ENCODE peak calls at places on chromosomes 2 and 18, in five cellular contexts. N, I, U, Y and H are unnamed samples.

GRCh38 chr2:113890253-113891235 is 655 bp downstream of the ACTR3 start:
- DNase-seq in N (peak), U (peak), I (peak), Y (peak), H (peak)

GRCh38 chr2:239611222-239611795 is 210.5 kb upstream of the HDAC4 start:
- DNase-seq in I (no peak), N (no peak), Y (no peak), U (no peak), H (no peak)

GRCh38 chr2:104902317-104902716 is 48.4 kb downstream of the POU3F3 start:
- DNase-seq in I (no peak), U (no peak), N (no peak), Y (no peak), H (no peak)

GRCh38 chr2:239137165-239137889 is 263.5 kb downstream of the HDAC4 start:
- DNase-seq in N (no peak), Y (no peak), U (no peak), I (no peak), H (no peak)

GRCh38 chr2:30981101-30981500 is 157.1 kb downstream of the GALNT14 start:
- DNase-seq in Y (no peak), I (no peak), N (no peak), U (no peak), H (no peak)

GRCh38 chr2:76599732-76600368 is 889.1 kb upstream of the GCFC2 start:
- DNase-seq in N (peak), I (peak), U (peak), Y (peak), H (peak)

GRCh38 chr18:50268022-50268747 is 1.9 kb upstream of the CFAP53 start:
- DNase-seq in N (peak), U (peak), I (peak), Y (peak), H (peak)

GRCh38 chr18:75467396-75467795 is 39.9 kb upstream of the SMIM21 start:
- DNase-seq in U (no peak), I (no peak), Y (no peak), N (peak), H (no peak)

GRCh38 chr18:78984941-78985784 is 5.5 kb downstream of the SALL3 start:
- DNase-seq in I (peak), N (no peak), Y (no peak), U (no peak), H (no peak)

GRCh38 chr2:31996571-31997150 is 14.1 kb downstream of the MEMO1 start:
- DNase-seq in U (no peak), N (no peak), I (no peak), Y (no peak), H (no peak)
- H3K14ac ChIP-seq in U (no peak), N (no peak), I (no peak), Y (no peak), H (no peak)

GRCh38 chr2:213151437-213152064 is at the start of gene IKZF2:
- DNase-seq in U (peak), N (peak), Y (peak), I (peak), H (peak)
- H3K14ac ChIP-seq in U (no peak), N (peak), Y (peak), I (no peak), H (no peak)

DNA sequence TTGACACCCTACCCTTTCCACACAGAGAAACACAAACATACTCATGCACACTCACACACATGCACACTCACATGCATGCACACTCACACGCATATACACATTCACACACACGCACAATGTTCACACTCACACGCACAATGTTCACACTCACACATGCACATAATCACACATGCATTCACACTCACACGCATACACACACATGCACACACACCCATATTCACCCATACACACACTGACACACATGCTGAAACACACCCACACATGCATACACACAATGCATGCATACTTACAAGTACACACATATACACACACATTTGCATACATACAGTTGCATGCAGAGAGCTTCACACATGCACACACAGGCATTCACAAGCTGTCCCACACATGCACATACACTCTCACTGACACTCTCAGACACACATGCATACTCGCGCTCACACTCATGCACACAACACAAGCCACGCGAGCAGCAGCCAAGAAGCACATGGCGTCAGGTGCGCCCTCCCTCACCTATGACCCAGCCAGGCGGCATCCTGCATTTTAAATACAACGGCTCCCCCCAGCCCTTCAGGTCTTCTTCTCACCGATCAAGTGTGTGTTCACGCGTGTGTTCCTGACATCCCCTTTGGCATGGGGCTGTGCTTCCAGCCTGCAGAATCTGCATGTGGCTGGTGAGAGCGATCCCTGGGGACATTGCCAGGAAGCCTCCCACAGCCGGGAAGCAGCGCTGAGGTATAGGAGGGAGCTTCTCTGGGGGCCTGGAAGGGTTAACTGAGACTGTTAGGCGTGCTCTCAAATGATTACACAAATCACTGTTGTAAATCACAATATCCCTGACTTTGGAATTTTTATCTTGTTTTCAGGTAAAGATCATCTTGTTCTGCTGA is 195.1 kb downstream of the RTP5 start:
- DNase-seq in U (no peak), N (no peak), I (no peak), Y (no peak), H (no peak)
- H3K14ac ChIP-seq in U (peak), N (no peak), I (no peak), Y (no peak), H (no peak)

GRCh38 chr2:73385486-73386341 is at the start of gene ALMS1:
- DNase-seq in U (peak), N (peak), I (peak), Y (peak), H (peak)
- H3K14ac ChIP-seq in U (peak), N (peak), I (peak), Y (peak), H (peak)

DNA sequence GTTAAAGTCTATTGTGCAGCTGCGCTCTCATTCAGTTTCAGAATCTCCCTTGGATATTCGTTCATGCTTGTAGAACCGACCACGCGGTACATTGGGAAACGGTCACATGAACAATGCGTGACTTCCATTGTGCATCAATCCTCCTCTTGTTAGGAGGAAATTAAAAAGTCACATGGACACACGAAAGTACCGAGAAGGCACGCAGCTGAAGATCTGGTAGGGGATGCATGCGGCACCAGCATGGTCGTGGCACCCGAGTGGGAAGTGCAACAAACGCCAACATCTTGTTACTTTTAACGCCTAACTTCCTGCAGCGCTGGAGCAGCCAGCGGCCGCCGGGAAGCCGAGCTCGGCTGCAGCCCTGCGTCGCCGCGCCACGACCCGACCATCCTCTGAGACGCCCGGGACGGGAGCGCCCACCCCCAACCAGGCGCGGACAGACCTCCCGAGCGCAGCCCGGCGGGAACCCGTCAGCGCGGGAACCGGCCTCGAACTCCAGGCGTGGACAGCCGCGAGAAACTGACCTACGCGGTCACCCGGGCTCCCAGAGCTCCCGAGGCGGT is 412 bp downstream of the OSBPL1A start:
- DNase-seq in I (no peak), U (peak), N (peak), Y (peak), H (no peak)
- H3K14ac ChIP-seq in I (peak), U (peak), N (peak), Y (peak), H (peak)

DNA sequence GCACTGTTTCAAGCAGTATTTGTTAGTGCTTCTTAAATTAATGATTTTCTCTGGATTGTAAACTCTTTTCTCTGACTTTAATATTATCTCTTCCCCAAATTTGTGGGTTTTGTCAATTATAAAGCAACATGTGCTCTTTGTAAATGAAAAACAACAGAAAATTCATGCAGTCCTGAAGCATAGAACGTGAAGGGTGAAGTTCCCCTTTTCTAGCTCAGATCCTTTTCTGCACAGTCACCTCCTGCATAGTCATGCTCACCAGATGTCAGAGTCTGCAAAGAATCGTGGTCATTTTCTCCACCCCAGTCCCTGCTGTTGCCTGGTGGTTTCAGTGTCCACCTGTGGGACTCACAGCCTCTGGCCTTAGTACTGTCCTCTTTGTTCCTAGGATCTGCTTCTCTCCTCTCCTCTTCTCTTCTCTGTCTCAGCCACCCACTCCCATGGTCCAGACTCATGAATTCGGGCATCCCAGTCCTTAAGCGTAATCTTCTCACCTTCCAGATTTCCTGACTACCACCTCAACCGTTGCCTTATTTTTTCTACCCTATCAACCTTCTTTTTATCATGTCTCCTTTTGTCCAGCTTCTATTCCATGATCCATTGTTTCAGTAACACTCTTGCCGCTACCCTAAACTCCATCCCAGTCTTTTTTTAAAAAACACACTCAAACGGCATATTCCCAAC is 229.1 kb downstream of the RTP5 start:
- DNase-seq in U (no peak), N (peak), I (no peak), Y (no peak), H (no peak)
- H3K14ac ChIP-seq in U (no peak), N (no peak), I (no peak), Y (no peak), H (no peak)

GRCh38 chr2:86235196-86235980 is 36.1 kb downstream of the MRPL35 start:
- DNase-seq in U (no peak), Y (peak), N (no peak), I (no peak), H (peak)
- H3K14ac ChIP-seq in U (no peak), Y (no peak), N (no peak), I (no peak), H (no peak)

GRCh38 chr2:120299024-120299423 is 46.4 kb downstream of the RALB start:
- DNase-seq in U (no peak), N (no peak), Y (peak), I (no peak), H (no peak)

GRCh38 chr2:120301289-120301688 is 44.6 kb upstream of the INHBB start:
- DNase-seq in U (no peak), Y (no peak), I (no peak), N (no peak), H (no peak)

GRCh38 chr2:120302301-120302700 is 43.6 kb upstream of the INHBB start:
- DNase-seq in U (no peak), I (no peak), N (no peak), Y (no peak), H (no peak)

GRCh38 chr2:120299561-120299960 is 46.4 kb upstream of the INHBB start:
- DNase-seq in N (peak), I (no peak), Y (peak), U (peak), H (no peak)

GRCh38 chr2:120300385-120300784 is 45.6 kb upstream of the INHBB start:
- DNase-seq in I (no peak), U (no peak), Y (no peak), N (no peak), H (no peak)
- H3K14ac ChIP-seq in I (peak), U (no peak), Y (no peak), N (no peak), H (no peak)